ENCODE peak calls at places on chromosome 22, in seven cellular contexts. G, K, P, F, X, C and Y are unnamed samples.

GRCh38 chr22:27433585-27434190 is 367.9 kb downstream of the MN1 start:
- DNase-seq in K (no peak), X (no peak), P (no peak), G (no peak), F (no peak), C (no peak), Y (no peak)

GRCh38 chr22:48180631-48181030 is 1418.2 kb downstream of the TBC1D22A start:
- DNase-seq in C (no peak), K (no peak), P (no peak), F (no peak), X (no peak), G (no peak), Y (no peak)

GRCh38 chr22:24429411-24430365 is 2.3 kb downstream of the ADORA2A start:
- DNase-seq in F (peak), X (no peak), K (no peak), C (peak), P (peak), G (no peak), Y (no peak)

GRCh38 chr22:43392385-43392989 is 19.3 kb upstream of the MPPED1 start:
- DNase-seq in P (no peak), G (no peak), F (no peak), X (no peak), C (no peak), K (no peak), Y (no peak)

GRCh38 chr22:23675502-23676415 is 15.1 kb upstream of the RGL4 start:
- DNase-seq in G (no peak), K (no peak), F (no peak), C (peak), P (no peak), X (no peak), Y (peak)

GRCh38 chr22:36870250-36870649 is 9.4 kb downstream of the NCF4 start:
- DNase-seq in C (no peak), F (no peak), K (peak), P (no peak), X (no peak), G (no peak), Y (no peak)

GRCh38 chr22:40817737-40818136 is 1.4 kb downstream of the SLC25A17 start:
- DNase-seq in C (no peak), F (no peak), P (no peak), K (no peak), X (no peak), G (no peak), Y (no peak)

GRCh38 chr22:24753919-24754318 is 20.6 kb downstream of the PIWIL3 start:
- DNase-seq in C (no peak), F (no peak), P (no peak), X (no peak), K (no peak), G (no peak), Y (no peak)

GRCh38 chr22:48855013-48855412 is 972.7 kb downstream of the BRD1 start:
- DNase-seq in P (no peak), G (no peak), C (no peak), K (no peak), F (no peak), X (no peak), Y (no peak)

GRCh38 chr22:30208631-30209603 is 37.6 kb downstream of the LIF start:
- DNase-seq in P (peak), F (no peak), K (no peak), C (no peak), X (no peak), G (peak), Y (no peak)

GRCh38 chr22:42116848-42117424 is 13.7 kb downstream of the CYP2D6 start:
- DNase-seq in G (no peak), X (no peak), P (peak), F (no peak), K (no peak), C (peak), Y (no peak)

GRCh38 chr22:48635825-48636224 is 1191.8 kb downstream of the BRD1 start:
- DNase-seq in G (no peak), C (peak), P (no peak), F (no peak), K (no peak), X (no peak), Y (no peak)

GRCh38 chr22:49024775-49025440 is 802.8 kb downstream of the BRD1 start:
- DNase-seq in X (no peak), K (no peak), G (no peak), P (no peak), C (no peak), F (no peak), Y (no peak)

GRCh38 chr22:50084085-50084484 is 1.1 kb downstream of the MLC1 start:
- DNase-seq in G (no peak), X (no peak), P (peak), F (no peak), K (no peak), C (no peak), Y (no peak)

GRCh38 chr22:49954354-49954753 is 6.2 kb upstream of the PIM3 start:
- DNase-seq in X (no peak), F (no peak), C (no peak), K (no peak), P (no peak), G (no peak), Y (no peak)

GRCh38 chr22:45656577-45656976 is 15.1 kb upstream of the ATXN10 start:
- DNase-seq in P (no peak), C (no peak), K (no peak), G (no peak), X (no peak), F (no peak), Y (no peak)
- H3K4me3 ChIP-seq in P (no peak), C (no peak), K (no peak), G (no peak), X (no peak), F (no peak), Y (no peak)

GRCh38 chr22:46594947-46595298 is 25.3 kb upstream of the GRAMD4 start:
- DNase-seq in K (no peak), F (no peak), P (no peak), C (no peak), X (no peak), G (no peak), Y (no peak)

GRCh38 chr22:46593996-46594946 is 25.9 kb upstream of the GRAMD4 start:
- DNase-seq in G (no peak), X (no peak), P (no peak), C (no peak), K (no peak), F (no peak), Y (no peak)

GRCh38 chr22:46596819-46597218 is 23.4 kb upstream of the GRAMD4 start:
- DNase-seq in K (peak), P (peak), C (peak), G (no peak), X (no peak), F (no peak), Y (peak)

GRCh38 chr22:46596032-46596441 is 24.1 kb upstream of the GRAMD4 start:
- DNase-seq in K (no peak), P (no peak), F (no peak), C (peak), G (no peak), X (no peak), Y (peak)

DNA sequence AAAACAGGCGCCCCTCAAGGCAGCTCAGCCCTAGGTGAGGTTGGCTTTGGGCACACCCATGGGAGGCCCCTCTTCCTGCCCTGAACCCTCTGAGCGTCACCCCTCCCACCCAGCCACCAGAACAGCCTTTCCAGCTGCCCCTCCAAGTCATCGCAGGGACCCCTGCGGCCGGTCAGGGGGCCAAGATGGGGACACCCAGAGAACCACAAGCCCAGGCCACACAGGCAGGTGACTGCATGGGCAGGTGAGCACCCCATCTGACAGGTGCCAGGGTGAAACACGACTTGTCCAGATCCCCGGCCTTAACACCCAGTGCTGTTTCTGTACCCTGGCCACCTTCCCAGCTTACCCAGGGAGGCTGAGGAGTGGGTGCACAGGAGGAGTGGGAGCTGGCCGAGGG is 24.6 kb upstream of the GRAMD4 start:
- DNase-seq in X (no peak), K (no peak), G (no peak), P (no peak), F (no peak), C (peak), Y (no peak)
- H3K4me3 ChIP-seq in X (no peak), K (no peak), G (no peak), P (no peak), F (no peak), C (no peak), Y (no peak)

GRCh38 chr22:26342719-26343449 is 86.2 kb upstream of the ASPHD2 start:
- DNase-seq in C (no peak), G (no peak), F (no peak), K (no peak), P (no peak), X (no peak), Y (no peak)
- H3K4me3 ChIP-seq in C (no peak), G (no peak), F (no peak), K (no peak), P (no peak), X (no peak), Y (no peak)

GRCh38 chr22:20998411-20999336 is 3.2 kb downstream of the THAP7 start:
- DNase-seq in C (no peak), G (no peak), K (no peak), P (no peak), X (no peak), F (no peak), Y (no peak)

GRCh38 chr22:20999350-21000214 is 2.3 kb downstream of the THAP7 start:
- DNase-seq in K (no peak), C (no peak), G (no peak), X (no peak), P (no peak), F (no peak), Y (no peak)

GRCh38 chr22:21000987-21001600 is 824 bp downstream of the THAP7 start:
- DNase-seq in G (no peak), X (no peak), F (no peak), C (no peak), K (no peak), P (no peak), Y (no peak)

GRCh38 chr22:21001601-21002325 is at the start of gene THAP7:
- DNase-seq in P (peak), F (peak), G (peak), C (peak), X (peak), K (peak), Y (peak)

GRCh38 chr22:21000215-21000986 is 1.5 kb downstream of the THAP7 start:
- DNase-seq in F (no peak), C (no peak), P (no peak), K (no peak), X (no peak), G (no peak), Y (peak)
- H3K4me3 ChIP-seq in F (peak), C (no peak), P (peak), K (peak), X (peak), G (peak), Y (peak)